ENCODE peak calls at places on chromosomes 13 and 19, in ten cellular contexts. R is neural progenitor cell, O is tibial artery, H is pancreas, V is Panc1, C is cardiac fibroblast, W is H9, G is GM23338, X is RWPE1, U is foreskin keratinocyte. B is an unnamed sample.

GRCh38 chr19:48656840-48657474 is 11.0 kb upstream of the CA11 start:
- DNase-seq in G (no peak), W (no peak), V (no peak), C (peak; percentile 79), X (peak; percentile 68), H (no peak), R (no peak), U (peak; percentile 83), O (no peak), B (peak; percentile 89)

GRCh38 chr19:40588110-40588854 is 11.6 kb downstream of the SHKBP1 start:
- DNase-seq in X (no peak), R (no peak), G (no peak), V (no peak), C (no peak), W (peak; percentile 25), O (no peak), U (no peak), H (no peak), B (no peak)

GRCh38 chr19:39428309-39429112 is 7.2 kb downstream of the RPS16 start:
- DNase-seq in W (peak; percentile 93), X (no peak), V (peak; percentile 92), H (no peak), C (peak; percentile 95), O (peak; percentile 81), R (peak; percentile 91), U (no peak), G (peak; percentile 98), B (peak; percentile 74)

GRCh38 chr19:5743640-5744039 is 23.2 kb downstream of the CATSPERD start:
- DNase-seq in R (no peak), V (no peak), C (no peak), O (no peak), X (no peak), G (no peak), W (no peak), U (no peak), H (no peak), B (no peak)

GRCh38 chr13:95382411-95382810 is 81.2 kb upstream of the ABCC4 start:
- DNase-seq in G (no peak), H (no peak), C (no peak), R (no peak), V (no peak), X (no peak), U (no peak), W (no peak), O (no peak), B (peak; percentile 23)

GRCh38 chr19:48926909-48927308 is 6.6 kb upstream of the DHDH start:
- DNase-seq in G (no peak), V (peak; percentile 83), H (peak; percentile 49), C (peak; percentile 98), U (peak; percentile 94), O (peak; percentile 85), X (peak; percentile 82), R (no peak), W (no peak), B (peak; percentile 72)

GRCh38 chr13:25778302-25778701 is 273.5 kb downstream of the SHISA2 start:
- DNase-seq in G (no peak), W (no peak), U (no peak), V (no peak), O (no peak), X (no peak), C (no peak), H (no peak), R (no peak), B (no peak)

GRCh38 chr19:40659116-40659515 is 31.3 kb downstream of the NUMBL start:
- DNase-seq in V (no peak), X (no peak), H (no peak), U (no peak), W (no peak), R (no peak), C (no peak), O (no peak), G (no peak), B (no peak)

GRCh38 chr19:39692166-39692565 is 12.1 kb upstream of the LGALS14 start:
- DNase-seq in C (no peak), H (no peak), R (no peak), V (no peak), W (no peak), U (peak; percentile 15), O (no peak), X (no peak), G (no peak), B (no peak)

GRCh38 chr19:56076413-56076998 is 44.6 kb downstream of the ZNF787 start:
- DNase-seq in V (peak; percentile 32), O (no peak), U (no peak), R (peak; percentile 62), G (peak; percentile 77), X (peak; percentile 45), H (no peak), W (no peak), C (peak; percentile 74), B (no peak)

GRCh38 chr13:51645154-51645650 is 60.9 kb downstream of the WDFY2 start:
- DNase-seq in X (peak; percentile 70), U (no peak), H (no peak), R (no peak), V (no peak), W (no peak), O (no peak), G (peak; percentile 65), C (peak; percentile 93), B (no peak)

GRCh38 chr13:65112123-65113075 is 2117.7 kb downstream of the PCDH9 start:
- DNase-seq in O (no peak), U (no peak), W (no peak), R (no peak), X (no peak), H (no peak), G (no peak), V (peak; percentile 8), C (no peak), B (no peak)

GRCh38 chr19:45442927-45443461 is 19.3 kb upstream of the ERCC1 start:
- DNase-seq in H (peak; percentile 63), V (no peak), G (peak; percentile 69), C (peak; percentile 48), W (peak; percentile 68), O (peak; percentile 80), R (peak; percentile 55), U (no peak), X (no peak), B (no peak)

GRCh38 chr19:34145741-34146202 is 26.5 kb upstream of the LSM14A start:
- DNase-seq in U (no peak), W (peak; percentile 59), H (no peak), O (no peak), G (peak; percentile 76), V (no peak), C (peak; percentile 67), X (peak; percentile 60), R (peak; percentile 74), B (no peak)

GRCh38 chr13:28320884-28321574 is 173.9 kb downstream of the FLT1 start:
- DNase-seq in U (no peak), C (no peak), G (no peak), H (no peak), W (no peak), R (no peak), V (no peak), O (no peak), X (no peak), B (no peak)

GRCh38 chr19:18107235-18108083 is 9.9 kb downstream of the MAST3 start:
- DNase-seq in O (no peak), C (no peak), X (no peak), W (no peak), R (no peak), H (no peak), V (no peak), G (no peak), U (no peak), B (no peak)
- TF ChIP-seq CTCF in O (no peak), C (no peak), X (no peak), W (no peak), R (no peak), H (no peak), V (no peak), G (no peak), U (no peak), B (no peak)

GRCh38 chr19:35931874-35932202 is 4.3 kb upstream of the LRFN3 start:
- DNase-seq in C (no peak), U (no peak), X (no peak), H (no peak), G (no peak), W (no peak), V (no peak), R (no peak), O (no peak), B (no peak)
- TF ChIP-seq CTCF in C (no peak), U (no peak), X (peak; percentile 57), H (peak; percentile 12), G (no peak), W (no peak), V (no peak), R (no peak), O (no peak), B (no peak)

GRCh38 chr19:16417660-16418596 is 53.8 kb downstream of the EPS15L1 start:
- DNase-seq in O (no peak), C (peak; percentile 56), V (peak; percentile 15), H (no peak), W (peak; percentile 89), G (peak; percentile 88), R (peak; percentile 81), U (peak; percentile 10), X (peak; percentile 81), B (no peak)
- TF ChIP-seq CTCF in O (peak; percentile 85), C (peak; percentile 85), V (peak; percentile 87), H (peak; percentile 78), W (peak; percentile 93), G (peak; percentile 81), R (peak; percentile 77), U (peak; percentile 87), X (peak; percentile 89), B (peak; percentile 89)

GRCh38 chr19:16628984-16629691 is 1.1 kb upstream of the MED26 start:
- DNase-seq in U (no peak), W (no peak), R (no peak), G (peak; percentile 71), O (no peak), C (peak; percentile 68), V (no peak), H (peak; percentile 44), X (peak; percentile 26), B (no peak)

GRCh38 chr19:16626796-16627193 is 1.2 kb downstream of the MED26 start:
- DNase-seq in G (no peak), U (no peak), X (peak; percentile 53), V (no peak), W (no peak), H (no peak), R (peak; percentile 21), C (no peak), O (no peak), B (no peak)

GRCh38 chr19:16627928-16628182 is 149 bp downstream of the MED26 start:
- DNase-seq in H (no peak), W (no peak), R (no peak), G (no peak), V (no peak), X (peak; percentile 13), U (no peak), O (no peak), C (no peak), B (no peak)

GRCh38 chr19:16628183-16628983 is at the start of gene MED26:
- DNase-seq in C (peak; percentile 96), R (peak; percentile 98), W (peak; percentile 94), X (peak; percentile 100), H (peak; percentile 91), V (peak; percentile 36), G (peak; percentile 97), O (peak; percentile 97), U (peak; percentile 64), B (peak; percentile 59)

GRCh38 chr19:16627194-16627927 is 643 bp downstream of the MED26 start:
- DNase-seq in C (no peak), G (no peak), U (no peak), V (no peak), H (peak; percentile 31), R (peak; percentile 52), O (peak; percentile 70), X (peak; percentile 25), W (no peak), B (no peak)
- TF ChIP-seq CTCF in C (no peak), G (no peak), U (no peak), V (no peak), H (no peak), R (no peak), O (no peak), X (no peak), W (no peak), B (no peak)